ENCODE peak calls at places on chromosomes 5 and 9, in six cellular contexts. D is fibroblast of lung, H is IMR-90, N is trophoblast cell, R is PC-3, F is HepG2. Z is an unnamed sample. For H3K4me1, the result is how much of the 10 kb centered on the place peaks cover.

GRCh38 chr5:14420136-14420808 is 161.3 kb upstream of the OTULINL start:
- DNase-seq in D (peak), H (peak), N (no peak), R (no peak), F (no peak), Z (no peak)

GRCh38 chr5:62585751-62586150 is 7.1 kb downstream of the LRRC70 start:
- DNase-seq in D (peak), H (peak), N (peak), R (no peak), F (no peak), Z (peak)

GRCh38 chr9:108779506-108779905 is 76.3 kb downstream of the ACTL7B start:
- DNase-seq in D (no peak), H (no peak), N (no peak), R (no peak), F (no peak), Z (no peak)

GRCh38 chr5:55868846-55869245 is 17.7 kb downstream of the IL31RA start:
- DNase-seq in D (peak), H (peak), N (peak), R (peak), F (peak), Z (no peak)

GRCh38 chr5:140658870-140659269 is 5.8 kb upstream of the WDR55 start:
- DNase-seq in D (no peak), H (no peak), N (no peak), R (no peak), F (no peak), Z (no peak)

GRCh38 chr5:176955895-176956294 is 50.7 kb downstream of the UIMC1 start:
- DNase-seq in D (peak), H (peak), N (no peak), R (peak), F (no peak), Z (no peak)

GRCh38 chr9:134670042-134670525 is 28.5 kb downstream of the COL5A1 start:
- DNase-seq in D (peak), H (peak), N (peak), R (peak), F (no peak), Z (no peak)

GRCh38 chr5:83718195-83718825 is 2.3 kb downstream of the HAPLN1 start:
- DNase-seq in D (peak), H (peak), N (peak), R (peak), F (peak), Z (peak)

GRCh38 chr9:2621678-2622360 is at the start of gene VLDLR:
- DNase-seq in D (peak), H (peak), N (peak), R (no peak), F (no peak), Z (peak)

GRCh38 chr5:177089146-177089545 is 2.4 kb downstream of the FGFR4 start:
- DNase-seq in D (no peak), H (no peak), N (no peak), R (no peak), F (no peak), Z (no peak)

GRCh38 chr5:116771466-116772151 is 197.0 kb upstream of the SEMA6A start:
- DNase-seq in D (no peak), H (no peak), N (no peak), R (no peak), F (peak), Z (no peak)

GRCh38 chr9:36332006-36332405 is 68.1 kb downstream of the RNF38 start:
- DNase-seq in D (peak), H (peak), N (no peak), R (peak), F (no peak), Z (no peak)

GRCh38 chr5:149399775-149400174 is 20.7 kb upstream of the IL17B start:
- DNase-seq in D (no peak), H (no peak), N (no peak), R (no peak), F (no peak), Z (no peak)

GRCh38 chr9:71355884-71356283 is 234.5 kb upstream of the TRPM3 start:
- DNase-seq in D (no peak), H (no peak), N (peak), R (no peak), F (peak), Z (no peak)

GRCh38 chr5:140311011-140311467 is 8.1 kb upstream of the PFDN1 start:
- DNase-seq in D (peak), H (peak), N (peak), R (peak), F (peak), Z (no peak)

GRCh38 chr5:164203581-164204225 is 698.3 kb downstream of the MAT2B start:
- DNase-seq in D (peak), H (peak), N (no peak), R (peak), F (no peak), Z (no peak)

GRCh38 chr9:4346111-4346510 is 46.2 kb upstream of the GLIS3 start:
- DNase-seq in D (no peak), H (no peak), N (no peak), R (no peak), F (no peak), Z (no peak)

GRCh38 chr5:9776525-9776924 is 146.4 kb upstream of the TAS2R1 start:
- DNase-seq in D (peak), H (peak), N (peak), R (peak), F (no peak), Z (no peak)

GRCh38 chr5:86894006-86894560 is 276.3 kb downstream of the COX7C start:
- DNase-seq in D (peak), H (peak), N (peak), R (peak), F (no peak), Z (no peak)

GRCh38 chr9:131238402-131239021 is 37.8 kb downstream of the FAM78A start:
- DNase-seq in D (peak), H (peak), N (no peak), R (no peak), F (no peak), Z (peak)
- H3K9ac ChIP-seq in D (no peak), H (no peak), N (no peak), R (no peak), F (no peak), Z (peak)

DNA sequence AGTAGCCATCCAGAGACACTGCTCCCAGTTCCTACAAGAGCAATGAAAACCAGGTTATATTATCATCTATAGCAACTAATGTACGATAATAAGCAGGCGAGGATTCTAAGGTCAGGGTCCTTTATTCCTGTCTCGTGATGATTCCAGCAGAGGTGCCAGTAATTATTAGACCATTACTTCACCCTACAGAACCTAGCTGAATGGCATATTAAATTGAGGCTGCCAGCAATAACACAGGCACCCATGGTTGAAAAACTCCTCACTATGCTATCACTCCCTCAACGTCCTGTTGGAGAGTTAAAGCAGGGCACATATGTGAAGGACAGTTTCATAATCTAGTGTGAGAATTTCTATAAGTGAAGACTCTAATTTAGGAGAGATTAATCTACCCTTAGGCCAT is 29.7 kb downstream of the DCAF12 start:
- DNase-seq in D (no peak), H (no peak), N (no peak), R (no peak), F (no peak), Z (no peak)
- H3K4me1 ChIP-seq in D (under half), H (under half), N (under half), R (under half), F (under half), Z (under half)

GRCh38 chr5:147985593-147985992 is 78.2 kb upstream of the SPINK5 start:
- DNase-seq in D (no peak), H (no peak), N (no peak), R (no peak), F (no peak), Z (no peak)

GRCh38 chr5:147986134-147986757 is 77.5 kb upstream of the SPINK5 start:
- DNase-seq in D (no peak), H (no peak), N (no peak), R (no peak), F (no peak), Z (no peak)

GRCh38 chr5:147989977-147990376 is 73.8 kb upstream of the SPINK5 start:
- DNase-seq in D (no peak), H (no peak), N (no peak), R (peak), F (no peak), Z (no peak)

GRCh38 chr5:147989239-147989638 is 74.5 kb upstream of the SPINK5 start:
- DNase-seq in D (no peak), H (no peak), N (no peak), R (peak), F (no peak), Z (no peak)
- H3K9ac ChIP-seq in D (no peak), H (no peak), N (no peak), R (no peak), F (no peak), Z (no peak)

DNA sequence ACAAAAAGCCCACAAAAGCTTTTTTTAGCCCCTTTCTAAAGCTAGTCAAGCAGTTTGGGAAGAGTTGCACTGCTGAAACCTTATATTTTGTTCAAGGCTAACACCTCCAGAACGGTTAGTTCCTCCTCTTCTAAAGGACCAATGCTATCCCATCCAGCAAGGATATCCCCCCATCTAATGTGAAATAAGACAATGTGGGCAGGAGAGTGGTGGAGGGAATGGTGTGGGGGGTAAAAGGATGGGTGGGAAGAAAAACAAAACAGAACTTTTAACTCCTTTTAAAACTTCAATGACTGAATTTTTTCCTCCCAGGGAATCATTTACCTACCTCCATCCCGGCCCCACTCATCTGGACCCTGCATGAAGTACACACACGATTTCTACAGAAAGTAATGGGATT is 21.2 kb downstream of the PTCH1 start:
- DNase-seq in D (no peak), H (no peak), N (no peak), R (no peak), F (no peak), Z (no peak)
- H3K4me1 ChIP-seq in D (under half), H (under half), N (under half), R (under half), F (under half), Z (under half)

GRCh38 chr9:16329699-16330113 is 540.8 kb downstream of the BNC2 start:
- DNase-seq in D (peak), H (peak), N (no peak), R (no peak), F (no peak), Z (no peak)
- H3K9ac ChIP-seq in D (no peak), H (no peak), N (no peak), R (no peak), F (no peak), Z (no peak)

GRCh38 chr9:16718952-16719351 is 151.5 kb downstream of the BNC2 start:
- DNase-seq in D (peak), H (peak), N (no peak), R (no peak), F (no peak), Z (no peak)

GRCh38 chr9:16718296-16718695 is 152.2 kb downstream of the BNC2 start:
- DNase-seq in D (no peak), H (peak), N (no peak), R (no peak), F (no peak), Z (no peak)

GRCh38 chr9:16712800-16713199 is 157.7 kb downstream of the BNC2 start:
- DNase-seq in D (no peak), H (no peak), N (no peak), R (no peak), F (no peak), Z (no peak)

GRCh38 chr9:16716631-16717030 is 153.8 kb downstream of the BNC2 start:
- DNase-seq in D (no peak), H (no peak), N (no peak), R (no peak), F (no peak), Z (no peak)

GRCh38 chr9:16715404-16715803 is 155.1 kb downstream of the BNC2 start:
- DNase-seq in D (peak), H (peak), N (no peak), R (no peak), F (no peak), Z (no peak)
- H3K4me1 ChIP-seq in D (under half), H (under half), N (under half), R (under half), F (under half), Z (under half)

DNA sequence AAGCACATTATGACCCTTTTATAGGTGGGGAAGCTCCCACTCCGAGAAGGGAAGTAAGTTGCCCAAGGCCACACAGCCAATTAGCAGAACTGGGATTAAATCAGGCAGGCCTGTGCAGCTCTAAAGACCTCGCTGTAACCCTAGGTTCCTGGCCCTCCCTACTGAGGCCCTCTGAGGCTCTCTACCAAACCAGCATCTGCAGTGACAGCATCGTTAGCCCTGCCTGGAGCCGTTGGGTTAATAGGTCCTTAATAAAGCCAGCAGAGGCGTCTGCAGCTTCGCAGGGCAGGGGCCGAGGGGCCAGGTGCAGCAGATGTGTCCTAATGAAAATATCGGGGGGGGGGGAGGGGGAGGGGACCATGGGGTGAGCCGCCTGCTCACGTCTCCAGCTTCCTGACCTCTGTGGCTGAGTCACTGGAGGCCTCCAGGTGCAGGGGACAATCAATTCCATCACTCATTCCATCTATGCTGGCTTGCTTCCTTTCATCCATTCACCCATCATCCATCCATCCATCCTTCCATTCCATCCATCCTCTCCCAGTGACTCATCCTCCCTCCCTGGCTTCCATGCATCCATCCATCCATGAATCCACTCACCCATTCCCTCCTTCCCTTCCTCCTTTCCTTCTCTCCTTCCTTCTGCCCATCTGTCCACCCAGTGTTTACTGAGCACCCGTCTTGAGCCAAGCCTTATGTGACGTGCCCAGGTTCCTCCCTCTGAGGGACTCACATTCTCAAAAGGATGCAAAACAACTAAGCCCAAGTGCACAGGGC is 203.9 kb downstream of the C9orf50 start:
- DNase-seq in D (peak), H (no peak), N (peak), R (no peak), F (no peak), Z (no peak)
- H3K9ac ChIP-seq in D (no peak), H (no peak), N (no peak), R (no peak), F (no peak), Z (no peak)

DNA sequence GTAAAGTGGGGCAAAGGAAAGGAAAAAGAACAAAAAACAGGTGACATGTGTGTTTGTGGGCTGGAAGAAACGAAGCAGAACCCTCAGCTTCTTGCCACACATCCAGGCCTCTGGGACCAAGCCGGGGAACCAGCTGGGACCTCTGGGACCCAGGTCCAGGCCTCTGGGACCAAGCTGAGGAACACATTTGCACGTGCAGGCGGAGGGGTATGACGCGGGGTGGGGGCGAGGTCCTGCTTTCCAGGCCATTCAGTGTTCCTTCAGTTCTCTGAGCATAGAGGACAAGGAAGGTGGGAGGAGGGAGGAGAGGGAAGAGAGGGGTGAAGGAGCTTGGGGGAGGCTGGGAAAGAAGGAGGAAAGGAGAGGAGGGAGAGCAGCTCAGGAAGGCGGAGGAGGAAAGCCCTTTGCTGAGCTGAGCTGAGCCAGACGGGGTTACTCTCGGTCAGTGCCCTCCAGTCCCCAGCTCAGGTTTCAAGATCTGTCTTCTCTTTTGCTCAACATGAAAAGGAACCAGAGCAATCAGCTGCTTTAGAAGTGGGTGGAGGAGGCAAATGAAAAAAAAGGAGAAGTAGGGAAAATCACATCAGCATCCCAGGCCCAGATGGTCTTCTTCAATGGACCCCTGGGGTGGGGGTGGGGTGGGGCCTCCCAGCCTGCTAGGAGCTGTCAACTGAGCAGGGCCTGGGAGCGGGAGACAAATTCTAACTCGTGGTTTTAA is 59.1 kb downstream of the ABCA1 start:
- DNase-seq in D (peak), H (peak), N (peak), R (peak), F (no peak), Z (no peak)
- H3K4me1 ChIP-seq in D (under half), H (under half), N (under half), R (half or more), F (half or more), Z (under half)